ENCODE peak calls at places on chromosomes 3 and 15, in five cellular contexts. Q is glutamatergic neuron, P is HCEC 1CT, X is NCI-H1105, H is cortex of kidney. F is an unnamed sample.

GRCh38 chr3:52481819-52482521 is 13.2 kb upstream of the STAB1 start:
- DNase-seq in Q (peak; percentile 77), X (no peak), H (no peak), P (peak; percentile 1), F (no peak)

GRCh38 chr3:40310690-40311089 is 1.2 kb downstream of the EIF1B start:
- DNase-seq in X (no peak), Q (no peak), H (no peak), P (no peak), F (no peak)

GRCh38 chr3:117145677-117146076 is 436.1 kb downstream of the TUSC7 start:
- DNase-seq in X (no peak), P (no peak), Q (no peak), H (no peak), F (no peak)

GRCh38 chr3:18499256-18499655 is 74.1 kb upstream of the SATB1 start:
- DNase-seq in P (no peak), Q (no peak), H (no peak), X (no peak), F (no peak)

GRCh38 chr3:64715211-64715982 is 27.6 kb upstream of the ADAMTS9 start:
- DNase-seq in Q (no peak), X (no peak), H (no peak), P (no peak), F (no peak)

GRCh38 chr15:33913459-33913858 is 54.8 kb upstream of the CHRM5 start:
- DNase-seq in P (peak; percentile 12), H (no peak), Q (no peak), X (no peak), F (no peak)

GRCh38 chr15:80861776-80862175 is 82.6 kb downstream of the CEMIP start:
- DNase-seq in X (no peak), H (no peak), Q (no peak), P (peak; percentile 17), F (no peak)

GRCh38 chr3:51703776-51704510 is 2.9 kb upstream of the GRM2 start:
- DNase-seq in X (no peak), H (no peak), P (no peak), Q (peak; percentile 53), F (no peak)

GRCh38 chr15:88776646-88777045 is 26.6 kb upstream of the ACAN start:
- DNase-seq in X (no peak), Q (no peak), P (no peak), H (no peak), F (no peak)

GRCh38 chr3:30511524-30512278 is 94.7 kb upstream of the TGFBR2 start:
- DNase-seq in Q (no peak), P (peak; percentile 98), H (no peak), X (no peak), F (no peak)

GRCh38 chr3:97910931-97911351 is 61.3 kb downstream of the RIOX2 start:
- DNase-seq in Q (no peak), H (no peak), P (no peak), X (no peak), F (no peak)

GRCh38 chr15:31485431-31485830 is 158.8 kb downstream of the KLF13 start:
- DNase-seq in Q (no peak), X (no peak), H (no peak), P (no peak), F (no peak)

GRCh38 chr3:172321035-172321434 is 127.2 kb downstream of the GHSR start:
- DNase-seq in X (no peak), H (no peak), P (no peak), Q (no peak), F (no peak)

GRCh38 chr15:54789377-54789776 is 407.4 kb downstream of the RSL24D1 start:
- DNase-seq in X (no peak), P (no peak), H (no peak), Q (no peak), F (no peak)

GRCh38 chr3:54733079-54733478 is 194.8 kb downstream of the LRTM1 start:
- DNase-seq in H (no peak), P (no peak), X (peak; percentile 33), Q (no peak), F (no peak)

GRCh38 chr15:101429191-101429590 is 60.3 kb downstream of the PCSK6 start:
- DNase-seq in H (no peak), P (no peak), Q (no peak), X (no peak), F (no peak)

GRCh38 chr3:46736006-46736872 is 18.6 kb upstream of the PRSS50 start:
- DNase-seq in Q (no peak), H (no peak), X (no peak), P (no peak), F (no peak)

GRCh38 chr3:23749589-23749988 is 56.2 kb upstream of the UBE2E1 start:
- DNase-seq in X (no peak), H (no peak), Q (no peak), P (no peak), F (no peak)

GRCh38 chr3:19221081-19221480 is 72.8 kb downstream of the KCNH8 start:
- DNase-seq in H (no peak), X (no peak), Q (no peak), P (no peak), F (no peak)

F was measured in NCI-H774.